ENCODE peak calls at places on chromosomes 13 and 19, in nine cellular contexts. Y, W, I, X, R, B, O, Q and M are unnamed samples.

GRCh38 chr19:5150902-5151741 is 182.2 kb downstream of the KDM4B start:
- DNase-seq in W (no peak), Y (peak), B (peak), R (no peak), O (no peak), X (no peak), I (no peak), Q (no peak), M (no peak)

GRCh38 chr13:67520886-67521285 is 290.8 kb upstream of the PCDH9 start:
- DNase-seq in X (no peak), Q (no peak), I (no peak), R (no peak), Y (no peak), O (no peak), W (no peak), B (no peak), M (no peak)

GRCh38 chr19:58581227-58582141 is 8.3 kb upstream of the MZF1 start:
- DNase-seq in Q (peak), I (peak), X (peak), R (no peak), W (peak), Y (no peak), O (peak), B (peak), M (no peak)

GRCh38 chr13:33351324-33351723 is 65.8 kb upstream of the STARD13 start:
- DNase-seq in X (no peak), W (no peak), I (peak), O (no peak), Q (no peak), B (peak), Y (no peak), R (no peak), M (peak)

GRCh38 chr13:41541142-41541938 is 84.0 kb downstream of the RGCC start:
- DNase-seq in O (no peak), Y (no peak), Q (no peak), I (no peak), R (no peak), B (no peak), X (no peak), W (no peak), M (no peak)

GRCh38 chr19:9885077-9885552 is 50.0 kb downstream of the PIN1 start:
- DNase-seq in O (no peak), I (no peak), W (no peak), R (peak), B (no peak), Y (no peak), Q (no peak), X (no peak), M (no peak)

GRCh38 chr13:100497394-100497793 is 91.2 kb downstream of the GGACT start:
- DNase-seq in O (no peak), I (no peak), X (no peak), Q (no peak), Y (no peak), W (no peak), R (no peak), B (no peak), M (no peak)

GRCh38 chr19:1399079-1399478 is 2.3 kb downstream of the GAMT start:
- DNase-seq in I (no peak), W (no peak), B (no peak), R (no peak), O (no peak), X (no peak), Y (no peak), Q (no peak), M (no peak)

GRCh38 chr19:39996218-39996810 is 546 bp upstream of the ZNF546 start:
- DNase-seq in R (no peak), W (no peak), I (no peak), Q (peak), O (peak), X (peak), Y (peak), B (peak), M (peak)

GRCh38 chr13:69856331-69856730 is 251.3 kb upstream of the ATXN8OS start:
- DNase-seq in R (no peak), O (no peak), Y (no peak), W (no peak), I (peak), Q (no peak), B (no peak), X (no peak), M (no peak)

GRCh38 chr13:99018418-99019180 is 40.7 kb upstream of the DOCK9 start:
- DNase-seq in Y (no peak), Q (no peak), I (peak), W (no peak), O (no peak), R (no peak), X (peak), B (no peak), M (no peak)

GRCh38 chr13:36872621-36873020 is 47.4 kb downstream of the SMAD9 start:
- DNase-seq in X (no peak), O (no peak), Q (no peak), Y (no peak), R (peak), W (no peak), B (no peak), I (no peak), M (no peak)